ENCODE peak calls at places on chromosomes 5 and 9, in eight cellular contexts. One of them, this sample, is unnamed.

GRCh38 chr9:129761901-129762359 is 9.1 kb upstream of the PTGES start:
- DNase-seq in stomach: no peak
- DNase-seq in cerebellum: no peak
- DNase-seq in M059J: peak
- DNase-seq in stimulated activated CD4-positive, alpha-beta T cell treated with anti-CD3 and anti-CD28 coated beads, Interleukin-2, amount 100 ng/mL, for 48 hours: no peak
- DNase-seq in SHP77: no peak
- DNase-seq in breast epithelium: no peak
- DNase-seq in MCF 10A: no peak
- DNase-seq in this sample: peak

GRCh38 chr5:57175586-57175985 is 1.7 kb downstream of the GPBP1 start:
- DNase-seq in cerebellum: no peak
- DNase-seq in breast epithelium: no peak
- DNase-seq in stimulated activated CD4-positive, alpha-beta T cell treated with anti-CD3 and anti-CD28 coated beads, Interleukin-2, amount 100 ng/mL, for 48 hours: peak
- DNase-seq in MCF 10A: peak
- DNase-seq in SHP77: no peak
- DNase-seq in stomach: no peak
- DNase-seq in M059J: peak
- DNase-seq in this sample: no peak

GRCh38 chr5:134506054-134507039 is 19.1 kb upstream of the JADE2 start:
- DNase-seq in stomach: peak
- DNase-seq in M059J: peak
- DNase-seq in breast epithelium: peak
- DNase-seq in MCF 10A: peak
- DNase-seq in SHP77: no peak
- DNase-seq in stimulated activated CD4-positive, alpha-beta T cell treated with anti-CD3 and anti-CD28 coated beads, Interleukin-2, amount 100 ng/mL, for 48 hours: no peak
- DNase-seq in cerebellum: no peak
- DNase-seq in this sample: no peak

GRCh38 chr5:62588668-62589067 is 10.0 kb downstream of the LRRC70 start:
- DNase-seq in stimulated activated CD4-positive, alpha-beta T cell treated with anti-CD3 and anti-CD28 coated beads, Interleukin-2, amount 100 ng/mL, for 48 hours: no peak
- DNase-seq in breast epithelium: no peak
- DNase-seq in M059J: no peak
- DNase-seq in stomach: no peak
- DNase-seq in MCF 10A: no peak
- DNase-seq in cerebellum: no peak
- DNase-seq in SHP77: no peak
- DNase-seq in this sample: no peak

GRCh38 chr9:94874316-94874715 is 147.8 kb downstream of the AOPEP start:
- DNase-seq in stimulated activated CD4-positive, alpha-beta T cell treated with anti-CD3 and anti-CD28 coated beads, Interleukin-2, amount 100 ng/mL, for 48 hours: no peak
- DNase-seq in MCF 10A: peak
- DNase-seq in SHP77: no peak
- DNase-seq in cerebellum: no peak
- DNase-seq in M059J: peak
- DNase-seq in stomach: no peak
- DNase-seq in breast epithelium: no peak
- DNase-seq in this sample: no peak

GRCh38 chr5:9473624-9474023 is 72.3 kb downstream of the SEMA5A start:
- DNase-seq in cerebellum: no peak
- DNase-seq in stomach: no peak
- DNase-seq in stimulated activated CD4-positive, alpha-beta T cell treated with anti-CD3 and anti-CD28 coated beads, Interleukin-2, amount 100 ng/mL, for 48 hours: no peak
- DNase-seq in MCF 10A: no peak
- DNase-seq in M059J: no peak
- DNase-seq in SHP77: no peak
- DNase-seq in breast epithelium: no peak
- DNase-seq in this sample: peak

GRCh38 chr9:1100945-1101344 is 50.8 kb downstream of the DMRT2 start:
- DNase-seq in SHP77: peak
- DNase-seq in stomach: peak
- DNase-seq in stimulated activated CD4-positive, alpha-beta T cell treated with anti-CD3 and anti-CD28 coated beads, Interleukin-2, amount 100 ng/mL, for 48 hours: no peak
- DNase-seq in breast epithelium: no peak
- DNase-seq in M059J: peak
- DNase-seq in MCF 10A: peak
- DNase-seq in cerebellum: no peak
- DNase-seq in this sample: peak

GRCh38 chr5:95773325-95774059 is 42.4 kb downstream of the RHOBTB3 start:
- DNase-seq in stomach: no peak
- DNase-seq in SHP77: no peak
- DNase-seq in MCF 10A: peak
- DNase-seq in M059J: peak
- DNase-seq in breast epithelium: no peak
- DNase-seq in cerebellum: no peak
- DNase-seq in stimulated activated CD4-positive, alpha-beta T cell treated with anti-CD3 and anti-CD28 coated beads, Interleukin-2, amount 100 ng/mL, for 48 hours: no peak
- DNase-seq in this sample: no peak

GRCh38 chr5:88676637-88677481 is 206.1 kb downstream of the MEF2C start:
- DNase-seq in MCF 10A: no peak
- DNase-seq in breast epithelium: no peak
- DNase-seq in M059J: peak
- DNase-seq in cerebellum: no peak
- DNase-seq in stomach: no peak
- DNase-seq in stimulated activated CD4-positive, alpha-beta T cell treated with anti-CD3 and anti-CD28 coated beads, Interleukin-2, amount 100 ng/mL, for 48 hours: no peak
- DNase-seq in SHP77: no peak
- DNase-seq in this sample: no peak

GRCh38 chr9:20981486-20981885 is 50.0 kb downstream of the HACD4 start:
- DNase-seq in M059J: peak
- DNase-seq in breast epithelium: no peak
- DNase-seq in stomach: no peak
- DNase-seq in stimulated activated CD4-positive, alpha-beta T cell treated with anti-CD3 and anti-CD28 coated beads, Interleukin-2, amount 100 ng/mL, for 48 hours: no peak
- DNase-seq in MCF 10A: peak
- DNase-seq in SHP77: no peak
- DNase-seq in cerebellum: no peak
- DNase-seq in this sample: peak

This sample was measured in HFF-Myc.